ENCODE peak calls at places on chromosomes 2 and 18, in ten cellular contexts. M, L, U, Q, I, J, B, Z, N and H are unnamed samples.

GRCh38 chr18:69727912-69728572 is 219.6 kb downstream of the CD226 start:
- DNase-seq in J (no peak), B (no peak), I (no peak), Q (no peak), Z (no peak), L (no peak), N (no peak), M (no peak), U (no peak), H (no peak)

GRCh38 chr2:170265321-170265720 is 87.4 kb downstream of the MYO3B start:
- DNase-seq in B (no peak), M (no peak), N (no peak), Z (no peak), Q (peak; percentile 6), I (no peak), J (no peak), U (no peak), L (no peak), H (no peak)

GRCh38 chr2:128631698-128632490 is 313.2 kb upstream of the HS6ST1 start:
- DNase-seq in B (no peak), Z (no peak), J (peak; percentile 51), M (no peak), U (no peak), Q (no peak), I (no peak), L (no peak), N (no peak), H (peak; percentile 1)

GRCh38 chr2:137947714-137948336 is 16.4 kb upstream of the HNMT start:
- DNase-seq in B (no peak), U (peak; percentile 64), Q (peak; percentile 65), L (peak; percentile 80), N (peak; percentile 24), J (peak; percentile 77), I (peak; percentile 27), M (peak; percentile 71), Z (peak; percentile 79), H (peak; percentile 94)

GRCh38 chr2:119943058-119943457 is 69.8 kb upstream of the EPB41L5 start:
- DNase-seq in Q (no peak), Z (no peak), L (no peak), N (no peak), U (no peak), M (no peak), I (no peak), J (no peak), B (no peak), H (no peak)

GRCh38 chr2:58594175-58594574 is 353.1 kb upstream of the FANCL start:
- DNase-seq in L (no peak), B (no peak), Z (no peak), J (no peak), U (no peak), Q (peak; percentile 40), I (peak; percentile 1), N (peak; percentile 18), M (no peak), H (no peak)

GRCh38 chr2:119475225-119475856 is 43.7 kb downstream of the TMEM37 start:
- DNase-seq in N (no peak), U (no peak), M (peak; percentile 57), B (no peak), Q (no peak), J (no peak), L (no peak), I (peak; percentile 55), Z (no peak), H (no peak)

GRCh38 chr2:134683561-134684112 is 35.2 kb downstream of the TMEM163 start:
- DNase-seq in Q (no peak), M (no peak), L (no peak), U (peak; percentile 60), Z (no peak), J (no peak), N (no peak), B (no peak), I (no peak), H (peak; percentile 72)

GRCh38 chr2:3805120-3805519 is 101.7 kb downstream of the DCDC2C start:
- DNase-seq in I (no peak), Z (no peak), M (no peak), J (no peak), N (peak; percentile 64), U (no peak), L (no peak), B (no peak), Q (peak; percentile 68), H (no peak)

GRCh38 chr2:121036226-121036692 is 248.7 kb downstream of the TFCP2L1 start:
- DNase-seq in Q (no peak), M (no peak), J (no peak), I (no peak), U (no peak), N (no peak), B (no peak), Z (no peak), L (no peak), H (no peak)

GRCh38 chr18:11368020-11368419 is 218.7 kb upstream of the PIEZO2 start:
- DNase-seq in Q (no peak), U (no peak), B (no peak), L (no peak), M (no peak), Z (peak; percentile 36), N (no peak), I (no peak), J (no peak), H (no peak)

GRCh38 chr2:234435836-234436481 is 60.9 kb downstream of the ARL4C start:
- DNase-seq in L (peak; percentile 24), Q (no peak), M (no peak), N (no peak), B (no peak), U (no peak), J (no peak), I (no peak), Z (no peak), H (no peak)
- H3K4me3 ChIP-seq in L (no peak overlapping the region), Q (no peak overlapping the region), M (no peak overlapping the region), N (no peak overlapping the region), B (no peak overlapping the region), U (no peak overlapping the region), J (no peak overlapping the region), I (no peak overlapping the region), Z (no peak overlapping the region), H (no peak overlapping the region)

DNA sequence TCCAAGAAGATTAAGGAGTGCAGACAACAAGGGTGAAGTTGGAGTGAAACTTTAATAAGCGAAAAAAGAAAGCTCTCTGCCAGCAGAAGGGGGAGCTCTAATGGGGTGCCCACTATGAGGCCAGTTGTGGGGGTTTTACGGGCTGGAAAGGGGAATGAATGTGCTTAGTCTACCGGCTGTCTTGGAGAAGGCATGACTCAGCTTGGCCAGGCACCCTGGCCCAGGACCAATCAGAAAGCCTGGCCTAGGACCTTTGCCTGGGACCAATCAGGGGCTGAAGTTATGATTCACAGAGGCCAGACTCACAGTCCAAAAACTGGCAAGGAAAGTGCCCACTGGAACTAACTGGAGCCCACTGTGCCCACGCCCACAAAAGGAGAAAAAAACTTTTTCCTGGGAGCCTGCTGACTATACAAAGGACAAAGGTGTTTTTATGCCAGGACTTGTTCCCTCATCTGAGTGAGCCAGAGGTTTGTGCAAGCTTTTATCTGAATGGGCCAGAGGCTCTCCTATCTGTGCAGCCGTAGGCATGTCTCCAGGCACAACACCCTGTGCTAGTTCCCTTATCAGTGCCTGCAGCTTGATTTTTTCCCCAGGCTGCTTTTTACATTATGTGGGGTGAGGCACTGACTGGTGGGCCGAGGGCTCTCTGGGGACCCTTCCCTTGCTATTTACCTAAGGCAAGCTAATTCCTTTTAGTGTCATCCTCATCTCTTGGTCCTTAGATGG is 18.6 kb downstream of the CMPK2 start:
- DNase-seq in I (no peak), J (no peak), L (no peak), B (no peak), N (no peak), Z (no peak), M (no peak), U (peak; percentile 79), Q (peak; percentile 20), H (no peak)
- H3K9me3 ChIP-seq in I (peaks cover 29% of the 10 kb centered on the region), J (peaks cover 61% of the 10 kb centered on the region), L (peaks cover 16% of the 10 kb centered on the region), B (peaks cover 45% of the 10 kb centered on the region), N (peaks cover 23% of the 10 kb centered on the region), Z (peaks cover 11% of the 10 kb centered on the region), M (peaks cover 92% of the 10 kb centered on the region), U (peaks cover 14% of the 10 kb centered on the region), Q (peaks cover 6% of the 10 kb centered on the region), H (peaks cover 69% of the 10 kb centered on the region)

GRCh38 chr2:66569974-66570373 is 135.0 kb downstream of the MEIS1 start:
- DNase-seq in Z (no peak), J (no peak), I (no peak), N (no peak), B (no peak), L (no peak), U (no peak), M (no peak), Q (no peak), H (no peak)

GRCh38 chr2:66567000-66567399 is 132.1 kb downstream of the MEIS1 start:
- DNase-seq in I (no peak), U (no peak), N (no peak), Q (no peak), L (no peak), M (no peak), J (no peak), Z (no peak), B (no peak), H (no peak)

GRCh38 chr2:66568650-66569300 is 133.8 kb downstream of the MEIS1 start:
- DNase-seq in N (no peak), J (no peak), M (no peak), I (no peak), L (no peak), Q (no peak), Z (no peak), B (no peak), U (no peak), H (no peak)

GRCh38 chr2:66569321-66569851 is 134.5 kb downstream of the MEIS1 start:
- DNase-seq in N (no peak), M (no peak), Q (peak; percentile 35), J (no peak), B (no peak), I (peak; percentile 39), U (no peak), Z (peak; percentile 85), L (no peak), H (no peak)

GRCh38 chr2:66567742-66568141 is 132.8 kb downstream of the MEIS1 start:
- DNase-seq in U (no peak), M (no peak), Z (no peak), B (no peak), I (no peak), L (no peak), Q (no peak), N (no peak), J (no peak), H (no peak)
- H3K4me1 ChIP-seq in U (no peaks in the 10 kb centered on the region), M (peaks cover 27% of the 10 kb centered on the region), Z (peaks cover 31% of the 10 kb centered on the region), B (no peaks in the 10 kb centered on the region), I (peaks cover 7% of the 10 kb centered on the region), L (peaks cover 2% of the 10 kb centered on the region), Q (peaks cover 3% of the 10 kb centered on the region), N (peaks cover 13% of the 10 kb centered on the region), J (no peaks in the 10 kb centered on the region), H (peaks cover 72% of the 10 kb centered on the region)

DNA sequence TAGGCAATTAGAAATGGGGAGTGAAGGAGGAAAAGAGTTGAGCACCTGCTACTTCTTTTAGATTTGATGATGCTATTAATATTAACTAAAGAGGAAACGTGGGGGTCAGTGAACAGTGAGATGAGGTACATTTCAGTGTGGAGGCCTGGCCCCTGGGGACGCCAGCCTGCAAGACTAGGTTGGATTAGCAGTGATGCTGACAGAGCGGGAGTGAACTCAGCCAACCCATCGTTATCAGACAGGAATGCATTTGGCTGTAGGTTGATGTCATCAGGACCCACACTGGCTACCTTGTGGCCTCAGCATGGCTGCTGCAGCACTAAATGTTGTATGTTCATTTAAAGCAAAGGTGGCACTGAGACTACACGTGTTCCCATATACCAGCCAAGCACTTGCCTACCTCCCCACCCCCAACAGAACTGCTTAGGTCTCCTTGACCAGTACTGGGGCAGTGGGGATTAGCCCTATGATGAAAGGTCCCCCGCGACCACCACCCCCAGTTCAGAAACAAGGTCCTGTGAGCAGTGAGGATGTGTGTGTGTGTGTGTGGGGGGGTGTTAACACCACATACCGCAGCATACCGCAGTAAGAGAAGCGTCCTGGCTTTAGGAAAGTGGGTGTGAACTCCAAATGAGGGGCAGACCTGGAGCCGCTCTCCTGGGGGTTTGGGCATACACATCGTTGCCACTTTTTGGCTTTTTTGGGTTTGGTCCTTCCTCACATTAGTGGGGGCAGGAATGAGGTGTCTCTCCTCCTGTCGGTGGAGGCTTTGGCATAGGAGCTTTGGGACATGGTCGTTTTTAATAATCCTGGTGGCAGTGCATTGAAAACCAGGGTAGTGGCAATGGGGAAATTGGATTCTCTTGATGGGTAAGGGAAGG is 26.1 kb downstream of the DGKD start:
- DNase-seq in U (no peak), J (no peak), L (no peak), N (no peak), B (no peak), Q (no peak), I (peak; percentile 62), M (no peak), Z (peak; percentile 42), H (no peak)
- H3K4me3 ChIP-seq in U (no peak overlapping the region), J (no peak overlapping the region), L (no peak overlapping the region), N (no peak overlapping the region), B (no peak overlapping the region), Q (no peak overlapping the region), I (peak overlapping the region; percentile 21), M (no peak overlapping the region), Z (no peak overlapping the region), H (no peak overlapping the region)